ENCODE peak calls at places on chromosomes 6 and 20, in nine cellular contexts. B is endothelial cell of umbilical vein; F is right lobe of liver; W is GM23338; P is heart left ventricle; R is ovary; N is fibroblast of lung; Z is CD4-positive, CD25-positive, alpha-beta regulatory T cell; L is body of pancreas. H is an unnamed sample. For H3K36me3, the result is how much of the 10 kb centered on the place peaks cover.

GRCh38 chr6:40409716-40410397 is 177.3 kb downstream of the LRFN2 start:
- DNase-seq in B (no peak), F (no peak), W (no peak), P (no peak), R (no peak), N (no peak), Z (no peak), L (no peak), H (no peak)

GRCh38 chr6:133555726-133556125 is 314.6 kb downstream of the EYA4 start:
- DNase-seq in B (no peak), F (no peak), W (no peak), P (no peak), R (no peak), N (no peak), Z (no peak), L (no peak), H (no peak)

GRCh38 chr20:16709017-16709416 is 20.8 kb upstream of the SNRPB2 start:
- DNase-seq in B (no peak), F (no peak), W (no peak), P (no peak), R (no peak), N (no peak), Z (peak), L (no peak), H (no peak)

GRCh38 chr6:33863084-33863483 is 59.3 kb upstream of the MLN start:
- DNase-seq in B (no peak), F (no peak), W (no peak), P (no peak), R (no peak), N (no peak), Z (no peak), L (no peak), H (no peak)

GRCh38 chr20:878511-879307 is 37.4 kb downstream of the ANGPT4 start:
- DNase-seq in B (peak), F (no peak), W (peak), P (no peak), R (no peak), N (peak), Z (no peak), L (no peak), H (no peak)

GRCh38 chr6:318265-318890 is 26.1 kb downstream of the DUSP22 start:
- DNase-seq in B (no peak), F (no peak), W (no peak), P (no peak), R (no peak), N (no peak), Z (no peak), L (peak), H (no peak)

GRCh38 chr6:157169656-157170055 is 153.7 kb downstream of the TMEM242 start:
- DNase-seq in B (no peak), F (no peak), W (no peak), P (peak), R (no peak), N (no peak), Z (no peak), L (no peak), H (no peak)

GRCh38 chr6:158686791-158687381 is 37.0 kb downstream of the SYTL3 start:
- DNase-seq in B (no peak), F (peak), W (no peak), P (no peak), R (no peak), N (no peak), Z (peak), L (no peak), H (no peak)

GRCh38 chr20:61535956-61536355 is 283.9 kb downstream of the CDH4 start:
- DNase-seq in B (no peak), F (no peak), W (peak), P (no peak), R (no peak), N (no peak), Z (no peak), L (no peak), H (no peak)

GRCh38 chr6:80636689-80637088 is 530.2 kb downstream of the BCKDHB start:
- DNase-seq in B (no peak), F (no peak), W (no peak), P (no peak), R (no peak), N (no peak), Z (no peak), L (no peak), H (no peak)

GRCh38 chr6:118872726-118873125 is 21.2 kb upstream of the ASF1A start:
- DNase-seq in B (no peak), F (no peak), W (no peak), P (no peak), R (no peak), N (no peak), Z (no peak), L (no peak), H (no peak)

GRCh38 chr20:31695849-31696804 is 26.5 kb downstream of the BCL2L1 start:
- DNase-seq in B (peak), F (peak), W (no peak), P (no peak), R (no peak), N (peak), Z (no peak), L (peak), H (peak)

GRCh38 chr6:89205819-89206218 is 11.3 kb downstream of the GABRR1 start:
- DNase-seq in B (no peak), F (no peak), W (no peak), P (no peak), R (no peak), N (no peak), Z (no peak), L (no peak), H (no peak)

GRCh38 chr6:8513174-8513573 is 77.8 kb upstream of the SLC35B3 start:
- DNase-seq in B (no peak), F (no peak), W (no peak), P (no peak), R (no peak), N (no peak), Z (no peak), L (no peak), H (no peak)

GRCh38 chr20:39004508-39004907 is 42.4 kb downstream of the DHX35 start:
- DNase-seq in B (no peak), F (no peak), W (no peak), P (no peak), R (no peak), N (no peak), Z (peak), L (peak), H (no peak)

GRCh38 chr6:4180653-4181255 is 45.4 kb upstream of the ECI2 start:
- DNase-seq in B (peak), F (no peak), W (peak), P (no peak), R (no peak), N (peak), Z (no peak), L (no peak), H (no peak)

GRCh38 chr6:28597217-28597835 is 71.6 kb downstream of the GPX5 start:
- DNase-seq in B (peak), F (no peak), W (peak), P (no peak), R (no peak), N (peak), Z (no peak), L (no peak), H (no peak)

GRCh38 chr20:32743237-32744112 is at the start of gene COMMD7:
- DNase-seq in B (peak), F (peak), W (peak), P (peak), R (peak), N (peak), Z (peak), L (peak), H (no peak)

GRCh38 chr6:34425132-34425497 is 754 bp downstream of the RPS10 start:
- DNase-seq in B (no peak), F (no peak), W (no peak), P (no peak), R (no peak), N (peak), Z (no peak), L (no peak), H (no peak)

GRCh38 chr6:2258112-2258511 is 12.7 kb upstream of the GMDS start:
- DNase-seq in B (no peak), F (no peak), W (no peak), P (no peak), R (no peak), N (no peak), Z (no peak), L (no peak), H (no peak)

GRCh38 chr20:1841554-1842140 is 53.6 kb upstream of the SIRPA start:
- DNase-seq in B (no peak), F (no peak), W (no peak), P (no peak), R (no peak), N (peak), Z (no peak), L (no peak), H (no peak)

GRCh38 chr6:45171380-45171779 is 156.8 kb upstream of the RUNX2 start:
- DNase-seq in B (no peak), F (no peak), W (no peak), P (no peak), R (no peak), N (no peak), Z (no peak), L (no peak), H (no peak)

GRCh38 chr6:57094689-57095088 is 4.7 kb downstream of the ZNF451 start:
- DNase-seq in B (no peak), F (no peak), W (no peak), P (no peak), R (no peak), N (no peak), Z (no peak), L (no peak), H (no peak)

GRCh38 chr6:138647006-138647405 is 126.6 kb upstream of the CCDC28A start:
- DNase-seq in B (peak), F (no peak), W (no peak), P (no peak), R (no peak), N (peak), Z (no peak), L (no peak), H (no peak)

GRCh38 chr6:125117818-125118217 is 35.8 kb upstream of the TPD52L1 start:
- DNase-seq in B (no peak), F (no peak), W (no peak), P (no peak), R (no peak), N (no peak), Z (no peak), L (no peak), H (no peak)

GRCh38 chr6:91804981-91805380 is 1218.1 kb upstream of the MAP3K7 start:
- DNase-seq in B (no peak), F (no peak), W (no peak), P (no peak), R (no peak), N (no peak), Z (no peak), L (no peak), H (no peak)

GRCh38 chr20:58078741-58079522 is 149.5 kb downstream of the ANKRD60 start:
- DNase-seq in B (peak), F (no peak), W (no peak), P (no peak), R (peak), N (peak), Z (no peak), L (no peak), H (peak)

GRCh38 chr6:35402136-35402855 is 49.8 kb upstream of the FANCE start:
- DNase-seq in B (no peak), F (peak), W (no peak), P (no peak), R (no peak), N (no peak), Z (no peak), L (peak), H (no peak)

GRCh38 chr20:23435675-23436539 is 3.6 kb upstream of the CSTL1 start:
- DNase-seq in B (no peak), F (peak), W (no peak), P (no peak), R (no peak), N (no peak), Z (no peak), L (peak), H (no peak)

GRCh38 chr6:68975064-68975463 is 340.0 kb downstream of the ADGRB3 start:
- DNase-seq in B (no peak), F (no peak), W (peak), P (peak), R (no peak), N (peak), Z (no peak), L (no peak), H (no peak)

GRCh38 chr20:31566658-31567379 is 38.3 kb upstream of the ID1 start:
- DNase-seq in B (no peak), F (no peak), W (peak), P (no peak), R (no peak), N (no peak), Z (no peak), L (peak), H (no peak)

GRCh38 chr6:159973406-159973805 is 4.5 kb downstream of the IGF2R start:
- DNase-seq in B (no peak), F (no peak), W (no peak), P (no peak), R (no peak), N (peak), Z (no peak), L (no peak), H (no peak)

GRCh38 chr6:16402501-16402900 is 164.1 kb downstream of the GMPR start:
- DNase-seq in B (peak), F (no peak), W (no peak), P (no peak), R (no peak), N (no peak), Z (no peak), L (no peak), H (no peak)

GRCh38 chr6:11033825-11034224 is 10.3 kb downstream of the ELOVL2 start:
- DNase-seq in B (no peak), F (no peak), W (no peak), P (no peak), R (no peak), N (peak), Z (no peak), L (no peak), H (no peak)

GRCh38 chr6:129696843-129697242 is 13.1 kb downstream of the ARHGAP18 start:
- DNase-seq in B (no peak), F (no peak), W (no peak), P (no peak), R (no peak), N (no peak), Z (no peak), L (no peak), H (no peak)

GRCh38 chr6:47740714-47741113 is 41.1 kb upstream of the OPN5 start:
- DNase-seq in B (no peak), F (no peak), W (no peak), P (no peak), R (no peak), N (no peak), Z (no peak), L (no peak), H (no peak)

GRCh38 chr6:12717356-12717755 is 789 bp downstream of the PHACTR1 start:
- DNase-seq in B (no peak), F (no peak), W (no peak), P (no peak), R (no peak), N (no peak), Z (no peak), L (no peak), H (no peak)

GRCh38 chr20:53606364-53606985 is 12.8 kb upstream of the ZNF217 start:
- DNase-seq in B (peak), F (peak), W (no peak), P (no peak), R (peak), N (peak), Z (no peak), L (peak), H (no peak)

GRCh38 chr6:26404534-26404933 is 2.5 kb downstream of the BTN3A1 start:
- DNase-seq in B (no peak), F (no peak), W (no peak), P (no peak), R (no peak), N (no peak), Z (no peak), L (no peak), H (no peak)

GRCh38 chr20:9514072-9514460 is 324 bp upstream of the LAMP5 start:
- DNase-seq in B (no peak), F (no peak), W (peak), P (no peak), R (no peak), N (no peak), Z (no peak), L (no peak), H (no peak)
- H3K4me3 ChIP-seq in B (no peak), F (no peak), W (peak), P (no peak), R (no peak), N (no peak), Z (no peak), L (no peak), H (peak)

GRCh38 chr20:41436679-41437078 is 70.1 kb upstream of the EMILIN3 start:
- DNase-seq in B (no peak), F (no peak), W (no peak), P (no peak), R (no peak), N (peak), Z (no peak), L (no peak), H (no peak)
- H3K36me3 ChIP-seq in B (under half), F (under half), W (under half), P (half or more), R (under half), N (under half), Z (under half), L (under half), H (half or more)

GRCh38 chr20:47348539-47349142 is 7.9 kb downstream of the ZMYND8 start:
- DNase-seq in B (peak), F (no peak), W (no peak), P (no peak), R (no peak), N (no peak), Z (no peak), L (no peak), H (no peak)

GRCh38 chr20:47347661-47348462 is 8.6 kb downstream of the ZMYND8 start:
- DNase-seq in B (no peak), F (no peak), W (no peak), P (no peak), R (no peak), N (no peak), Z (no peak), L (no peak), H (no peak)

GRCh38 chr20:47343007-47343472 is 13.5 kb downstream of the ZMYND8 start:
- DNase-seq in B (no peak), F (peak), W (no peak), P (no peak), R (no peak), N (peak), Z (no peak), L (no peak), H (no peak)

GRCh38 chr20:47345214-47345613 is 11.3 kb downstream of the ZMYND8 start:
- DNase-seq in B (no peak), F (no peak), W (no peak), P (no peak), R (no peak), N (no peak), Z (no peak), L (no peak), H (no peak)

GRCh38 chr20:47346172-47346571 is 10.3 kb downstream of the ZMYND8 start:
- DNase-seq in B (no peak), F (no peak), W (no peak), P (no peak), R (no peak), N (no peak), Z (no peak), L (no peak), H (no peak)
- H3K27ac ChIP-seq in B (no peak), F (no peak), W (no peak), P (peak), R (no peak), N (no peak), Z (no peak), L (peak), H (peak)

GRCh38 chr6:70234561-70235236 is 68.2 kb downstream of the COL9A1 start:
- DNase-seq in B (no peak), F (no peak), W (no peak), P (no peak), R (no peak), N (no peak), Z (no peak), L (no peak), H (no peak)

GRCh38 chr6:70241031-70241430 is 61.9 kb downstream of the COL9A1 start:
- DNase-seq in B (no peak), F (no peak), W (no peak), P (no peak), R (no peak), N (no peak), Z (no peak), L (no peak), H (no peak)

GRCh38 chr6:70241991-70242420 is 60.9 kb downstream of the COL9A1 start:
- DNase-seq in B (no peak), F (no peak), W (peak), P (no peak), R (no peak), N (no peak), Z (no peak), L (peak), H (no peak)

GRCh38 chr6:70236304-70236703 is 66.6 kb downstream of the COL9A1 start:
- DNase-seq in B (no peak), F (no peak), W (no peak), P (no peak), R (no peak), N (no peak), Z (no peak), L (no peak), H (no peak)
- H3K4me3 ChIP-seq in B (no peak), F (no peak), W (no peak), P (no peak), R (no peak), N (no peak), Z (no peak), L (no peak), H (no peak)

GRCh38 chr6:7414811-7415210 is 25.2 kb downstream of the RIOK1 start:
- DNase-seq in B (no peak), F (no peak), W (peak), P (no peak), R (no peak), N (peak), Z (no peak), L (no peak), H (no peak)

GRCh38 chr6:7418238-7418905 is 28.8 kb downstream of the RIOK1 start:
- DNase-seq in B (no peak), F (no peak), W (no peak), P (no peak), R (no peak), N (no peak), Z (no peak), L (no peak), H (no peak)

GRCh38 chr6:7419065-7419464 is 29.5 kb downstream of the RIOK1 start:
- DNase-seq in B (no peak), F (peak), W (no peak), P (no peak), R (no peak), N (peak), Z (no peak), L (no peak), H (no peak)

GRCh38 chr6:7421066-7421465 is 31.5 kb downstream of the RIOK1 start:
- DNase-seq in B (no peak), F (no peak), W (peak), P (no peak), R (no peak), N (no peak), Z (no peak), L (no peak), H (no peak)

GRCh38 chr6:7417684-7418083 is 28.1 kb downstream of the RIOK1 start:
- DNase-seq in B (no peak), F (no peak), W (no peak), P (no peak), R (no peak), N (peak), Z (no peak), L (no peak), H (no peak)
- H3K36me3 ChIP-seq in B (under half), F (under half), W (under half), P (under half), R (under half), N (under half), Z (half or more), L (under half), H (half or more)

DNA sequence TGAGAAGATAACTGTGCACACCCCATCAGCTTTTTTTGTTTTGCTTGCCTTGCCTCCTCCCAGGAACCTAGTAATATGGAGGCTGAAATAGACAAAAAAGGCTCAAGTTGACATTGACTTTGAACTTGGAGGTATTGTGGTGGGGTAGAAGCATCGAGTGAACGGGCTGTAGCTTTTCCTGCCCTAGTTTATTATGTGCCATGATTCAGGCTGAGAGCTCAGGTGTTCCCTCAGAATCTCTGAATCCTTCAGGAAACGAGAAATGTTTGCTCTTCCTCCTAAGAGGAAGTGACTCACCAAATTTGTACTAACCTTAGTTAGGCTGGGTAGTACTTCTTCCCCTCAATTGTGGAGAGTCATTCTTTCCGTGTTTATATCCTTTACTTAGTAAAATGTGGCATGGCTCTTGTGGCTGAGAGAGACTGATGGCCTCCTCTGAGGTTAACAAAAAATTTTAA is 98.8 kb downstream of the SASH1 start:
- DNase-seq in B (peak), F (no peak), W (no peak), P (no peak), R (no peak), N (peak), Z (no peak), L (no peak), H (no peak)
- H3K27ac ChIP-seq in B (peak), F (peak), W (peak), P (peak), R (no peak), N (peak), Z (no peak), L (peak), H (peak)